ENCODE peak calls at places on chromosome 9, in ten cellular contexts. Z is frontal cortex; L is GM06990; K is lower lobe of right lung; G is breast epithelium; Q is GM23248; A is fibroblast of lung; E is stimulated activated CD4-positive, alpha-beta T cell treated with anti-CD3 and anti-CD28 coated beads, Interleukin-15, amount 100 ng/mL, for 48 hours; Y is effector memory CD4-positive, alpha-beta T cell; F is cardiac fibroblast. I is an unnamed sample.

GRCh38 chr9:122202099-122202498 is 26.7 kb downstream of the LHX6 start:
- DNase-seq in Z (no peak), L (no peak), K (no peak), G (no peak), Q (no peak), A (no peak), E (no peak), Y (no peak), F (no peak), I (no peak)

GRCh38 chr9:16429671-16430070 is 440.8 kb downstream of the BNC2 start:
- DNase-seq in Z (no peak), L (no peak), K (no peak), G (no peak), Q (no peak), A (no peak), E (no peak), Y (no peak), F (no peak), I (no peak)

GRCh38 chr9:13215791-13216554 is 63.5 kb downstream of the MPDZ start:
- DNase-seq in Z (no peak), L (no peak), K (no peak), G (no peak), Q (no peak), A (no peak), E (no peak), Y (no peak), F (no peak), I (no peak)

GRCh38 chr9:125829743-125830142 is 82.6 kb downstream of the PBX3 start:
- DNase-seq in Z (no peak), L (peak; percentile 60), K (no peak), G (no peak), Q (peak; percentile 55), A (peak; percentile 19), E (peak; percentile 22), Y (peak; percentile 2), F (peak; percentile 57), I (no peak)

GRCh38 chr9:116190997-116191396 is 37.4 kb downstream of the PAPPA start:
- DNase-seq in Z (no peak), L (no peak), K (no peak), G (no peak), Q (peak; percentile 91), A (peak; percentile 82), E (no peak), Y (no peak), F (peak; percentile 96), I (no peak)

GRCh38 chr9:107545036-107545435 is 55.5 kb upstream of the KLF4 start:
- DNase-seq in Z (no peak), L (no peak), K (no peak), G (no peak), Q (no peak), A (no peak), E (no peak), Y (no peak), F (no peak), I (no peak)

GRCh38 chr9:109769250-109769649 is 10.7 kb upstream of the PALM2AKAP2 start:
- DNase-seq in Z (no peak), L (no peak), K (no peak), G (no peak), Q (peak; percentile 56), A (peak; percentile 84), E (no peak), Y (no peak), F (no peak), I (no peak)

GRCh38 chr9:134057751-134058701 is 9.8 kb downstream of the BRD3 start:
- DNase-seq in Z (no peak), L (no peak), K (peak; percentile 43), G (peak; percentile 19), Q (no peak), A (no peak), E (no peak), Y (no peak), F (no peak), I (no peak)

GRCh38 chr9:108515856-108516255 is 339.9 kb downstream of the ACTL7B start:
- DNase-seq in Z (no peak), L (no peak), K (no peak), G (no peak), Q (no peak), A (no peak), E (no peak), Y (no peak), F (no peak), I (no peak)

GRCh38 chr9:6771722-6772121 is 13.9 kb downstream of the KDM4C start:
- DNase-seq in Z (no peak), L (no peak), K (no peak), G (no peak), Q (no peak), A (no peak), E (no peak), Y (no peak), F (no peak), I (no peak)

GRCh38 chr9:18056269-18056992 is 417.5 kb upstream of the ADAMTSL1 start:
- DNase-seq in Z (no peak), L (no peak), K (no peak), G (no peak), Q (no peak), A (no peak), E (no peak), Y (no peak), F (no peak), I (no peak)

GRCh38 chr9:272251-273213 is 57.9 kb downstream of the DOCK8 start:
- DNase-seq in Z (no peak), L (peak; percentile 75), K (peak; percentile 56), G (no peak), Q (no peak), A (no peak), E (peak; percentile 64), Y (peak; percentile 64), F (no peak), I (no peak)

GRCh38 chr9:116812231-116813028 is 125.3 kb downstream of the TRIM32 start:
- DNase-seq in Z (no peak), L (no peak), K (no peak), G (no peak), Q (peak; percentile 12), A (no peak), E (no peak), Y (no peak), F (peak; percentile 1), I (no peak)

GRCh38 chr9:131696163-131696439 is 43.8 kb downstream of the RAPGEF1 start:
- DNase-seq in Z (no peak), L (no peak), K (no peak), G (no peak), Q (no peak), A (no peak), E (no peak), Y (no peak), F (no peak), I (no peak)

GRCh38 chr9:95217936-95218335 is 99.6 kb downstream of the FANCC start:
- DNase-seq in Z (no peak), L (no peak), K (no peak), G (no peak), Q (no peak), A (no peak), E (no peak), Y (no peak), F (no peak), I (no peak)

GRCh38 chr9:133421615-133422542 is at the start of gene ADAMTS13:
- DNase-seq in Z (no peak), L (peak; percentile 49), K (no peak), G (no peak), Q (peak; percentile 30), A (no peak), E (peak; percentile 48), Y (no peak), F (no peak), I (no peak)

GRCh38 chr9:36950389-36950788 is 83.7 kb downstream of the PAX5 start:
- DNase-seq in Z (no peak), L (no peak), K (no peak), G (no peak), Q (no peak), A (no peak), E (no peak), Y (no peak), F (no peak), I (no peak)

GRCh38 chr9:126860077-126860756 is at the start of gene ZBTB34:
- DNase-seq in Z (peak; percentile 79), L (peak; percentile 79), K (peak; percentile 80), G (no peak), Q (peak; percentile 77), A (peak; percentile 44), E (peak; percentile 70), Y (peak; percentile 51), F (peak; percentile 42), I (peak; percentile 91)

GRCh38 chr9:124894035-124894740 is 32.3 kb downstream of the ARPC5L start:
- DNase-seq in Z (no peak), L (no peak), K (no peak), G (no peak), Q (no peak), A (no peak), E (no peak), Y (no peak), F (peak; percentile 10), I (no peak)

GRCh38 chr9:69590241-69590640 is 81.9 kb downstream of the APBA1 start:
- DNase-seq in Z (no peak), L (no peak), K (no peak), G (no peak), Q (no peak), A (no peak), E (no peak), Y (no peak), F (no peak), I (no peak)

GRCh38 chr9:38142201-38142600 is 73.2 kb upstream of the SHB start:
- DNase-seq in Z (no peak), L (no peak), K (no peak), G (no peak), Q (peak; percentile 63), A (peak; percentile 85), E (no peak), Y (no peak), F (peak; percentile 42), I (no peak)

GRCh38 chr9:69740872-69741505 is 18.8 kb downstream of the PTAR1 start:
- DNase-seq in Z (no peak), L (no peak), K (no peak), G (no peak), Q (peak; percentile 21), A (no peak), E (no peak), Y (no peak), F (peak; percentile 19), I (no peak)

GRCh38 chr9:120478208-120478607 is 101.8 kb downstream of the CDK5RAP2 start:
- DNase-seq in Z (no peak), L (no peak), K (no peak), G (no peak), Q (peak; percentile 23), A (peak; percentile 13), E (no peak), Y (no peak), F (peak; percentile 72), I (no peak)

GRCh38 chr9:120307599-120307998 is 272.4 kb downstream of the CDK5RAP2 start:
- DNase-seq in Z (no peak), L (no peak), K (no peak), G (no peak), Q (no peak), A (no peak), E (no peak), Y (no peak), F (no peak), I (no peak)

GRCh38 chr9:27308691-27309390 is 11.9 kb upstream of the EQTN start:
- DNase-seq in Z (no peak), L (no peak), K (no peak), G (no peak), Q (no peak), A (no peak), E (no peak), Y (no peak), F (no peak), I (no peak)

GRCh38 chr9:125513634-125514413 is 193.2 kb downstream of the MAPKAP1 start:
- DNase-seq in Z (no peak), L (peak; percentile 34), K (peak; percentile 57), G (no peak), Q (peak; percentile 78), A (peak; percentile 91), E (peak; percentile 17), Y (no peak), F (peak; percentile 76), I (no peak)

GRCh38 chr9:23321049-23321448 is 505.0 kb downstream of the ELAVL2 start:
- DNase-seq in Z (no peak), L (no peak), K (no peak), G (no peak), Q (no peak), A (no peak), E (no peak), Y (no peak), F (no peak), I (no peak)

GRCh38 chr9:127537792-127538191 is 74.3 kb upstream of the STXBP1 start:
- DNase-seq in Z (no peak), L (no peak), K (no peak), G (no peak), Q (no peak), A (no peak), E (no peak), Y (no peak), F (no peak), I (no peak)

I was measured in progenitor cell of endocrine pancreas.